ENCODE peak calls at places on chromosomes 13 and 19, in four cellular contexts. One of them, this sample, is unnamed.

GRCh38 chr13:90686438-90686837 is 661.0 kb upstream of the MIR17HG start:
- DNase-seq in right lobe of liver: no peak
- DNase-seq in upper lobe of left lung: no peak
- DNase-seq in body of pancreas: no peak
- DNase-seq in this sample: no peak

GRCh38 chr19:29587518-29587986 is 18.5 kb upstream of the POP4 start:
- DNase-seq in right lobe of liver: no peak
- DNase-seq in upper lobe of left lung: peak; percentile 26
- DNase-seq in body of pancreas: no peak
- DNase-seq in this sample: peak; percentile 57

GRCh38 chr19:55611300-55611982 is 6.0 kb downstream of the ZNF865 start:
- DNase-seq in right lobe of liver: no peak
- DNase-seq in body of pancreas: no peak
- DNase-seq in upper lobe of left lung: no peak
- DNase-seq in this sample: no peak

GRCh38 chr13:20186771-20187170 is 6.0 kb downstream of the GJB2 start:
- DNase-seq in upper lobe of left lung: no peak
- DNase-seq in body of pancreas: no peak
- DNase-seq in right lobe of liver: no peak
- DNase-seq in this sample: no peak

GRCh38 chr13:48448963-48449614 is 36.2 kb upstream of the LPAR6 start:
- DNase-seq in right lobe of liver: no peak
- DNase-seq in body of pancreas: no peak
- DNase-seq in upper lobe of left lung: no peak
- DNase-seq in this sample: no peak

GRCh38 chr13:81382236-81382635 is 1041.3 kb upstream of the SPRY2 start:
- DNase-seq in upper lobe of left lung: no peak
- DNase-seq in right lobe of liver: no peak
- DNase-seq in body of pancreas: no peak
- DNase-seq in this sample: no peak

GRCh38 chr13:114339779-114340534 is 25.7 kb downstream of the CHAMP1 start:
- DNase-seq in upper lobe of left lung: no peak
- DNase-seq in body of pancreas: peak; percentile 54
- DNase-seq in right lobe of liver: peak; percentile 66
- DNase-seq in this sample: peak; percentile 55

GRCh38 chr13:97753942-97754670 is 199.4 kb upstream of the IPO5 start:
- DNase-seq in body of pancreas: no peak
- DNase-seq in upper lobe of left lung: no peak
- DNase-seq in right lobe of liver: no peak
- DNase-seq in this sample: no peak

GRCh38 chr13:45615501-45616101 is at the start of gene ERICH6B:
- DNase-seq in right lobe of liver: no peak
- DNase-seq in body of pancreas: no peak
- DNase-seq in upper lobe of left lung: no peak
- DNase-seq in this sample: no peak

GRCh38 chr13:113369189-113369588 is 5.3 kb upstream of the GRTP1 start:
- DNase-seq in body of pancreas: no peak
- DNase-seq in upper lobe of left lung: no peak
- DNase-seq in right lobe of liver: no peak
- DNase-seq in this sample: no peak

GRCh38 chr19:14817052-14817451 is 17.9 kb downstream of the OR7A5 start:
- DNase-seq in right lobe of liver: no peak
- DNase-seq in upper lobe of left lung: no peak
- DNase-seq in body of pancreas: no peak
- DNase-seq in this sample: no peak

GRCh38 chr19:29119582-29119981 is 93.4 kb downstream of the UQCRFS1 start:
- DNase-seq in upper lobe of left lung: no peak
- DNase-seq in right lobe of liver: no peak
- DNase-seq in body of pancreas: no peak
- DNase-seq in this sample: no peak

GRCh38 chr13:96181886-96182285 is 92.0 kb downstream of the HS6ST3 start:
- DNase-seq in right lobe of liver: no peak
- DNase-seq in body of pancreas: no peak
- DNase-seq in upper lobe of left lung: no peak
- DNase-seq in this sample: no peak

GRCh38 chr13:95530178-95530577 is 22.3 kb upstream of the CLDN10 start:
- DNase-seq in right lobe of liver: no peak
- DNase-seq in body of pancreas: peak; percentile 80
- DNase-seq in upper lobe of left lung: peak; percentile 84
- DNase-seq in this sample: no peak

GRCh38 chr19:8585057-8585893 is 8.0 kb upstream of the MYO1F start:
- DNase-seq in upper lobe of left lung: no peak
- DNase-seq in body of pancreas: no peak
- DNase-seq in right lobe of liver: no peak
- DNase-seq in this sample: no peak

GRCh38 chr19:15324791-15325519 is 7.4 kb downstream of the BRD4 start:
- DNase-seq in right lobe of liver: peak; percentile 63
- DNase-seq in upper lobe of left lung: no peak
- DNase-seq in body of pancreas: peak; percentile 77
- DNase-seq in this sample: no peak

GRCh38 chr19:11256189-11256588 is 6.1 kb downstream of the DOCK6 start:
- DNase-seq in body of pancreas: no peak
- DNase-seq in upper lobe of left lung: peak; percentile 30
- DNase-seq in right lobe of liver: no peak
- DNase-seq in this sample: no peak

GRCh38 chr19:51294977-51295375 is 16.5 kb upstream of the IGLON5 start:
- DNase-seq in upper lobe of left lung: no peak
- DNase-seq in body of pancreas: no peak
- DNase-seq in right lobe of liver: no peak
- DNase-seq in this sample: no peak

GRCh38 chr13:68128297-68128915 is 898.3 kb upstream of the PCDH9 start:
- DNase-seq in body of pancreas: no peak
- DNase-seq in right lobe of liver: no peak
- DNase-seq in upper lobe of left lung: no peak
- DNase-seq in this sample: no peak

GRCh38 chr19:46635920-46636761 is at the start of gene GNG8:
- DNase-seq in body of pancreas: no peak
- DNase-seq in right lobe of liver: no peak
- DNase-seq in upper lobe of left lung: no peak
- DNase-seq in this sample: no peak

GRCh38 chr19:3840804-3841203 is 28.0 kb downstream of the ZFR2 start:
- DNase-seq in body of pancreas: no peak
- DNase-seq in upper lobe of left lung: no peak
- DNase-seq in right lobe of liver: no peak
- DNase-seq in this sample: no peak

GRCh38 chr19:41351339-41352245 is 2.1 kb downstream of the TGFB1 start:
- DNase-seq in right lobe of liver: peak; percentile 66
- DNase-seq in body of pancreas: peak; percentile 40
- DNase-seq in upper lobe of left lung: peak; percentile 78
- DNase-seq in this sample: peak; percentile 87

GRCh38 chr19:51586103-51586728 is 15.1 kb downstream of the ZNF175 start:
- DNase-seq in body of pancreas: no peak
- DNase-seq in upper lobe of left lung: no peak
- DNase-seq in right lobe of liver: no peak
- DNase-seq in this sample: no peak

GRCh38 chr19:49876422-49877019 is 634 bp downstream of the AKT1S1 start:
- DNase-seq in right lobe of liver: peak; percentile 98
- DNase-seq in upper lobe of left lung: peak; percentile 98
- DNase-seq in body of pancreas: peak; percentile 99
- DNase-seq in this sample: peak; percentile 65
- TF ChIP-seq POLR2A in right lobe of liver: no peak
- TF ChIP-seq POLR2A in upper lobe of left lung: no peak
- TF ChIP-seq POLR2A in body of pancreas: no peak
- TF ChIP-seq POLR2A in this sample: peak; percentile 76

GRCh38 chr19:13154911-13155471 is 4.8 kb downstream of the IER2 start:
- DNase-seq in body of pancreas: peak; percentile 95
- DNase-seq in upper lobe of left lung: peak; percentile 90
- DNase-seq in right lobe of liver: peak; percentile 81
- DNase-seq in this sample: peak; percentile 35
- TF ChIP-seq POLR2A in body of pancreas: peak; percentile 64
- TF ChIP-seq POLR2A in upper lobe of left lung: no peak
- TF ChIP-seq POLR2A in right lobe of liver: peak; percentile 64
- TF ChIP-seq POLR2A in this sample: peak; percentile 13

DNA sequence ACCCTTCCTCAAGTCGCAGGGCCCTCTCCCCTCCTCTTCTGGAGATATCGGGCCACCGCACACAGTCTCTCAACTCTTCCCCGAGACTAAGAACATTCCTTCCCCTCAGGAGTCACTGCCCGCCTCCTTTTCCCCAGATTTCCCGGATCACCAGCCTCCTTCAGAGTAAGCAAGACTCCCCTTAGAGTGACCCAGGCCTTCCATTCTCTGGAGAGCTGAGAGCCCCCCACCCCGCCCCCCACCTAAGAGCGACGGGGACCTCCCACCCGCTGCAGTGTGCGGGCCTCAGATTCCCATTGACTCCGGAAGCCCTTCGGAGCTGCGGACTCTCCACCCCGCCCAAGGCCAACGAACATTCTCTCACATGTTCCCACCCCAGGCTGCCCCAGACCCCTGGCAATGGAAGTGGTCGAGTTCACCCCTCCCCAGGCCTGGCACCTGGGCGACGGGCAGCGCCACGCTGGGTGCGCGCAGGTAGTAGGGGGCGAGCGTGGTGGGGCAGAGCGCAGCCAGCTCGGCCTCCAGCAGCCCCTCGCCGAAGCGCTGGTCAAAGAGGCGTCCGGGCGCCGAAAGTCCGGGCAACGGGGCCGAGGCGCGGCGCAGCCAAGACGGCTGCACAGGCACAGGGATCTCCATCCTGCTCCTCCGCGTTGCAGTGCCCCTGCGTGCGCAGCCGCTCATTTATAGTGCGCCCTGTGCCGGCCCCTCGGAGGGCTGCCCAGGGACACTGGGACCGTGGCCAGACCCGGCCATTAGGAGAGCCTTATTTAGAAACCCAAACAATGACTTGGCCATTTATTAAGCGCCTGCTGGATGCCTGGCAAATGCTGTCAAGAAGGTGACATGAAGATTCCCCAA is at the start of gene HSPB6:
- DNase-seq in body of pancreas: peak; percentile 50
- DNase-seq in upper lobe of left lung: no peak
- DNase-seq in right lobe of liver: no peak
- DNase-seq in this sample: no peak
- TF ChIP-seq POLR2A in body of pancreas: no peak
- TF ChIP-seq POLR2A in upper lobe of left lung: no peak
- TF ChIP-seq POLR2A in right lobe of liver: peak; percentile 36
- TF ChIP-seq POLR2A in this sample: no peak

GRCh38 chr19:49853852-49854849 is 3.2 kb downstream of the PTOV1 start:
- DNase-seq in upper lobe of left lung: no peak
- DNase-seq in body of pancreas: no peak
- DNase-seq in right lobe of liver: peak; percentile 50
- DNase-seq in this sample: no peak
- TF ChIP-seq POLR2A in upper lobe of left lung: no peak
- TF ChIP-seq POLR2A in body of pancreas: no peak
- TF ChIP-seq POLR2A in right lobe of liver: no peak
- TF ChIP-seq POLR2A in this sample: no peak

DNA sequence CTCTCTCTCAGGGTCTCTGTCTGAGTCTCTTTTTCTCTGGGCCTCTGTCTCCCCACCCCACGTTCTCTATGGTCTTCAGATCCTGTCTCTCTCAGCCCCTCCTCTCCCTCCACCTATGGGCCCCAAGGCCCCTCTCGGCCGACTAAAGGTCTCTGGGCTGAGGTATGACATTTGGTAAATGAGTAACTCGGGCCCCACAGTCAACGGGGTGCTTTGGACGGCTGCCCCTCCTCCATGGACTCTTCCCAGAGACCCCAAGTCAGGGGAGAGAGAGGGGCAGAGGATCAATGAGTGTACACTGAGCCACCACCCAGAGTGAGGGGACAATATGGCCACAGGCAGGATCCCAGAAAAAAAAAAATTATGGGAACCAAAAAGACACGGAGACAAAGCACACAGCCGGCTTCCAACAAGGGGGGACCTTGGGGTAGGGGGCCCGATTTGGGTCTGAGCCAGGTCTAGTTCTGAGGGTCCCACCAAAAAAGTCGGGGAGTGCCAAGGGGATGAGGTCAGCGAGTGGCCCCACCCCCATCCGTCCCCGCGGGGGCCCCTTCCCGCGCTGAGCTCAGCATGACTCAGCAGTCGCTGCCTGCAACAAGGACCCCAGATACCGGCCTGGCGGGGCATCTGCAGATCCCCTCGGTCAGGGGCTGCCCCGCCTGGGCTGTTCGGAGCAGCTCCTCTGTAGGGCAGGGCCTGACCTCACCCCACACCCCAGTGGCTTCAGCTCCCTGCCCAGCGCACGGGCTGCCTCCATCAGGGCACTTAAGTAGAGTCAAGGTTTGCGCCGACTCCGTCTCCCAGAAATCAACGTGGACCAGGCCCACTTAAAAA is 1.5 kb upstream of the FTL start:
- DNase-seq in upper lobe of left lung: peak; percentile 90
- DNase-seq in body of pancreas: peak; percentile 80
- DNase-seq in right lobe of liver: peak; percentile 89
- DNase-seq in this sample: peak; percentile 55
- TF ChIP-seq POLR2A in upper lobe of left lung: peak; percentile 16
- TF ChIP-seq POLR2A in body of pancreas: no peak
- TF ChIP-seq POLR2A in right lobe of liver: peak; percentile 70
- TF ChIP-seq POLR2A in this sample: no peak

GRCh38 chr19:19777692-19778091 is 43.9 kb downstream of the ZNF506 start:
- DNase-seq in right lobe of liver: no peak
- DNase-seq in body of pancreas: no peak
- DNase-seq in upper lobe of left lung: no peak
- DNase-seq in this sample: no peak

GRCh38 chr19:19775891-19776205 is 42.9 kb upstream of the ZNF14 start:
- DNase-seq in upper lobe of left lung: peak; percentile 29
- DNase-seq in body of pancreas: peak; percentile 33
- DNase-seq in right lobe of liver: no peak
- DNase-seq in this sample: no peak

GRCh38 chr19:19778666-19779065 is 42.9 kb downstream of the ZNF506 start:
- DNase-seq in body of pancreas: no peak
- DNase-seq in upper lobe of left lung: no peak
- DNase-seq in right lobe of liver: no peak
- DNase-seq in this sample: no peak

GRCh38 chr19:19774354-19775033 is 41.6 kb upstream of the ZNF14 start:
- DNase-seq in right lobe of liver: no peak
- DNase-seq in upper lobe of left lung: no peak
- DNase-seq in body of pancreas: no peak
- DNase-seq in this sample: no peak

DNA sequence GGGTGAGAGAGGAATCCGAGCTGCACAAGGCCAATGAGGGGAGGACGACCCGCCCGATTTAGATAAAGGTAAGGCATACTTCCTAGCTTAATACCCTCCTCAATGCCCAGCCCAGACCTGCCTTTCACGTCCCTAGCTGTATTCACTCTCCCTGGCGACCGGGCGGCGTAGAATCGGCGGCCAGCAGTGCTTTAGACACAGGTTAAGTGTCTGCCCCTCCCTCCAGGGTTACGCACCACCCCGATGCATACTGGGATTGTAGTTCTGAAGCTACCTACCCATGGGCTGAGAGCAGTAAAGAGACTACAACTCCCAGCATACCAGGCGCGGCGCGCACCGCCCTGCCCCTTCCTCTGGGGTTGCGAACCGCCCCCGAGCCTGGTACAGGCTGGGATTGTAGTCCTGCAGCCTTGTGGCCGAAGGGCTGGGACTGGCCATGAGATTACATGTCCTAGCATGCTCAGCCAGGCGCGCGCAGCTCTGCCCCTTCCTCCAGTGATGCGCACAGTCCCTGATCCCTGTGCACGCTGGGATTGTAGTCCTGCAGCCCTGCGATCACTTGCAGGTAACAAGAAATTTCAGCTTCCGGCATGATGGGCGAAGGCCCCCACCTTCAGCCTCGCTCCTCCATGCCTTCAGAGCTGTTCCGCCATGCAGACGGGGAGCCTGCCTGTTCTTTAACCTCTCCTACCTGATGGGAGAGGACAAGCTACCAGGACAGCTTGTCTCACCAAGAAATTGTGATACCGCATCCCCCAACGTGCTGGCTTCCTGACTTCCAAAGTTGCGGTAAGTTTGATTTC is 43.5 kb upstream of the ZNF14 start:
- DNase-seq in body of pancreas: peak; percentile 98
- DNase-seq in right lobe of liver: peak; percentile 99
- DNase-seq in upper lobe of left lung: peak; percentile 99
- DNase-seq in this sample: peak; percentile 88
- TF ChIP-seq POLR2A in body of pancreas: peak; percentile 72
- TF ChIP-seq POLR2A in right lobe of liver: peak; percentile 74
- TF ChIP-seq POLR2A in upper lobe of left lung: peak; percentile 58
- TF ChIP-seq POLR2A in this sample: peak; percentile 64

This sample was measured in H54.